ENCODE peak calls at places on chromosomes 6 and 20, in four cellular contexts. One of them, this sample, is unnamed.

GRCh38 chr20:56422131-56422823 is 10.2 kb downstream of the CASS4 start:
- DNase-seq in GM04504: no peak
- DNase-seq in A673: peak; percentile 15
- DNase-seq in posterior cingulate gyrus: no peak
- DNase-seq in this sample: peak; percentile 76

GRCh38 chr6:89536230-89536629 is 102.3 kb downstream of the LYRM2 start:
- DNase-seq in GM04504: no peak
- DNase-seq in A673: no peak
- DNase-seq in posterior cingulate gyrus: no peak
- DNase-seq in this sample: no peak

GRCh38 chr6:163083141-163083540 is 331.4 kb upstream of the QKI start:
- DNase-seq in GM04504: no peak
- DNase-seq in A673: no peak
- DNase-seq in posterior cingulate gyrus: no peak
- DNase-seq in this sample: no peak

GRCh38 chr6:25318589-25318988 is 39.4 kb downstream of the CARMIL1 start:
- DNase-seq in GM04504: no peak
- DNase-seq in A673: no peak
- DNase-seq in posterior cingulate gyrus: no peak
- DNase-seq in this sample: no peak

GRCh38 chr20:25063981-25064380 is 6.0 kb upstream of the ACSS1 start:
- DNase-seq in GM04504: no peak
- DNase-seq in A673: no peak
- DNase-seq in posterior cingulate gyrus: no peak
- DNase-seq in this sample: no peak

GRCh38 chr6:53033764-53034163 is 31.4 kb upstream of the FBXO9 start:
- DNase-seq in GM04504: no peak
- DNase-seq in A673: no peak
- DNase-seq in posterior cingulate gyrus: no peak
- DNase-seq in this sample: no peak

GRCh38 chr6:47922391-47922790 is 140.6 kb downstream of the OPN5 start:
- DNase-seq in GM04504: no peak
- DNase-seq in A673: no peak
- DNase-seq in posterior cingulate gyrus: peak; percentile 42
- DNase-seq in this sample: no peak

GRCh38 chr6:50986319-50986718 is 167.6 kb downstream of the TFAP2B start:
- DNase-seq in GM04504: no peak
- DNase-seq in A673: no peak
- DNase-seq in posterior cingulate gyrus: no peak
- DNase-seq in this sample: no peak

GRCh38 chr20:48760403-48760889 is 67.4 kb downstream of the PREX1 start:
- DNase-seq in GM04504: no peak
- DNase-seq in A673: no peak
- DNase-seq in posterior cingulate gyrus: no peak
- DNase-seq in this sample: no peak

GRCh38 chr20:36498386-36499179 is 42.7 kb upstream of the MYL9 start:
- DNase-seq in GM04504: no peak
- DNase-seq in A673: no peak
- DNase-seq in posterior cingulate gyrus: no peak
- DNase-seq in this sample: peak; percentile 28

GRCh38 chr6:34289137-34289536 is 40.3 kb upstream of the SMIM29 start:
- DNase-seq in GM04504: no peak
- DNase-seq in A673: no peak
- DNase-seq in posterior cingulate gyrus: no peak
- DNase-seq in this sample: no peak

GRCh38 chr6:7106752-7107577 is 796 bp upstream of the RREB1 start:
- DNase-seq in GM04504: no peak
- DNase-seq in A673: peak; percentile 41
- DNase-seq in posterior cingulate gyrus: no peak
- DNase-seq in this sample: peak; percentile 92

GRCh38 chr6:55108469-55109130 is 65.7 kb upstream of the HCRTR2 start:
- DNase-seq in GM04504: no peak
- DNase-seq in A673: no peak
- DNase-seq in posterior cingulate gyrus: no peak
- DNase-seq in this sample: no peak

GRCh38 chr20:3563548-3564177 is 92.8 kb downstream of the ATRN start:
- DNase-seq in GM04504: peak; percentile 22
- DNase-seq in A673: peak; percentile 59
- DNase-seq in posterior cingulate gyrus: no peak
- DNase-seq in this sample: peak; percentile 73

GRCh38 chr6:100472674-100473073 is 8.0 kb upstream of the SIM1 start:
- DNase-seq in GM04504: no peak
- DNase-seq in A673: no peak
- DNase-seq in posterior cingulate gyrus: no peak
- DNase-seq in this sample: peak; percentile 29

GRCh38 chr20:1324598-1325172 is 4.3 kb downstream of the SDCBP2 start:
- DNase-seq in GM04504: no peak
- DNase-seq in A673: no peak
- DNase-seq in posterior cingulate gyrus: no peak
- DNase-seq in this sample: peak; percentile 65

GRCh38 chr6:167005350-167006159 is 6.4 kb downstream of the CEP43 start:
- DNase-seq in GM04504: no peak
- DNase-seq in A673: peak; percentile 54
- DNase-seq in posterior cingulate gyrus: peak; percentile 10
- DNase-seq in this sample: no peak

GRCh38 chr20:11799131-11799800 is 118.4 kb upstream of the BTBD3 start:
- DNase-seq in GM04504: no peak
- DNase-seq in A673: no peak
- DNase-seq in posterior cingulate gyrus: no peak
- DNase-seq in this sample: no peak

GRCh38 chr6:5361371-5361770 is 100.1 kb downstream of the FARS2 start:
- DNase-seq in GM04504: no peak
- DNase-seq in A673: peak; percentile 6
- DNase-seq in posterior cingulate gyrus: no peak
- DNase-seq in this sample: no peak

GRCh38 chr6:1247058-1247457 is 64.8 kb upstream of the FOXQ1 start:
- DNase-seq in GM04504: no peak
- DNase-seq in A673: no peak
- DNase-seq in posterior cingulate gyrus: no peak
- DNase-seq in this sample: no peak

GRCh38 chr6:160141001-160141726 is 19.5 kb downstream of the SLC22A1 start:
- DNase-seq in GM04504: peak; percentile 29
- DNase-seq in A673: no peak
- DNase-seq in posterior cingulate gyrus: no peak
- DNase-seq in this sample: no peak

GRCh38 chr6:52049252-52050050 is 38.0 kb downstream of the PKHD1 start:
- DNase-seq in GM04504: no peak
- DNase-seq in A673: peak; percentile 77
- DNase-seq in posterior cingulate gyrus: no peak
- DNase-seq in this sample: peak; percentile 78

GRCh38 chr20:63651942-63652191 is 1.4 kb downstream of the STMN3 start:
- DNase-seq in GM04504: no peak
- DNase-seq in A673: no peak
- DNase-seq in posterior cingulate gyrus: no peak
- DNase-seq in this sample: no peak

GRCh38 chr6:153038378-153038777 is 35.9 kb upstream of the MTRF1L start:
- DNase-seq in GM04504: no peak
- DNase-seq in A673: no peak
- DNase-seq in posterior cingulate gyrus: no peak
- DNase-seq in this sample: no peak

GRCh38 chr20:21125072-21125848 is 622 bp upstream of the KIZ start:
- DNase-seq in GM04504: no peak
- DNase-seq in A673: peak; percentile 55
- DNase-seq in posterior cingulate gyrus: peak; percentile 54
- DNase-seq in this sample: no peak